ENCODE peak calls at places on chromosome X, in six cellular contexts. One of them, this sample, is unnamed.

GRCh38 chrX:56764153-56764974 is 35.3 kb downstream of the NBDY start:
- DNase-seq in left lung: peak; percentile 72
- DNase-seq in AG09309: peak; percentile 71
- DNase-seq in ovary: peak; percentile 80
- DNase-seq in heart left ventricle: peak; percentile 72
- DNase-seq in mammary epithelial cell: peak; percentile 79
- DNase-seq in this sample: peak; percentile 68

GRCh38 chrX:46912098-46912672 is at the start of gene JADE3:
- DNase-seq in left lung: peak; percentile 77
- DNase-seq in AG09309: no peak
- DNase-seq in ovary: peak; percentile 76
- DNase-seq in heart left ventricle: peak; percentile 84
- DNase-seq in mammary epithelial cell: peak; percentile 67
- DNase-seq in this sample: peak; percentile 82

GRCh38 chrX:134764202-134764785 is 106.0 kb upstream of the PLAC1 start:
- DNase-seq in left lung: no peak
- DNase-seq in AG09309: no peak
- DNase-seq in ovary: no peak
- DNase-seq in heart left ventricle: no peak
- DNase-seq in mammary epithelial cell: peak; percentile 30
- DNase-seq in this sample: no peak

GRCh38 chrX:23901805-23902204 is 5.9 kb downstream of the APOO start:
- DNase-seq in left lung: no peak
- DNase-seq in AG09309: no peak
- DNase-seq in ovary: peak; percentile 34
- DNase-seq in heart left ventricle: no peak
- DNase-seq in mammary epithelial cell: peak; percentile 72
- DNase-seq in this sample: no peak

GRCh38 chrX:29196501-29196900 is 609.3 kb downstream of the IL1RAPL1 start:
- DNase-seq in left lung: no peak
- DNase-seq in AG09309: no peak
- DNase-seq in ovary: no peak
- DNase-seq in heart left ventricle: no peak
- DNase-seq in mammary epithelial cell: no peak
- DNase-seq in this sample: no peak

GRCh38 chrX:109274806-109275205 is 207.1 kb downstream of the GUCY2F start:
- DNase-seq in left lung: no peak
- DNase-seq in AG09309: no peak
- DNase-seq in ovary: no peak
- DNase-seq in heart left ventricle: no peak
- DNase-seq in mammary epithelial cell: no peak
- DNase-seq in this sample: no peak

GRCh38 chrX:13029341-13029740 is 15.1 kb downstream of the FAM9C start:
- DNase-seq in left lung: peak; percentile 47
- DNase-seq in AG09309: no peak
- DNase-seq in ovary: peak; percentile 58
- DNase-seq in heart left ventricle: peak; percentile 70
- DNase-seq in mammary epithelial cell: no peak
- DNase-seq in this sample: peak; percentile 73

GRCh38 chrX:139842326-139843175 is 90.3 kb downstream of the ATP11C start:
- DNase-seq in left lung: no peak
- DNase-seq in AG09309: no peak
- DNase-seq in ovary: no peak
- DNase-seq in heart left ventricle: no peak
- DNase-seq in mammary epithelial cell: no peak
- DNase-seq in this sample: no peak

GRCh38 chrX:14032383-14032782 is 2.7 kb upstream of the GEMIN8 start:
- DNase-seq in left lung: no peak
- DNase-seq in AG09309: no peak
- DNase-seq in ovary: peak; percentile 36
- DNase-seq in heart left ventricle: no peak
- DNase-seq in mammary epithelial cell: peak; percentile 39
- DNase-seq in this sample: no peak

GRCh38 chrX:2464677-2465166 is 36.1 kb downstream of the DHRSX start:
- DNase-seq in left lung: no peak
- DNase-seq in AG09309: no peak
- DNase-seq in ovary: no peak
- DNase-seq in heart left ventricle: no peak
- DNase-seq in mammary epithelial cell: no peak
- DNase-seq in this sample: no peak

GRCh38 chrX:51641421-51642021 is 22.8 kb upstream of the CENPVL3 start:
- DNase-seq in left lung: no peak
- DNase-seq in AG09309: peak; percentile 3
- DNase-seq in ovary: no peak
- DNase-seq in heart left ventricle: no peak
- DNase-seq in mammary epithelial cell: peak; percentile 19
- DNase-seq in this sample: no peak

GRCh38 chrX:103153661-103154060 is 60.7 kb upstream of the NXF3 start:
- DNase-seq in left lung: no peak
- DNase-seq in AG09309: no peak
- DNase-seq in ovary: no peak
- DNase-seq in heart left ventricle: no peak
- DNase-seq in mammary epithelial cell: peak; percentile 58
- DNase-seq in this sample: no peak

GRCh38 chrX:145190801-145191389 is 56.4 kb upstream of the SPANXN1 start:
- DNase-seq in left lung: no peak
- DNase-seq in AG09309: no peak
- DNase-seq in ovary: no peak
- DNase-seq in heart left ventricle: no peak
- DNase-seq in mammary epithelial cell: peak; percentile 12
- DNase-seq in this sample: no peak

GRCh38 chrX:42531431-42531830 is 246.5 kb downstream of the PPP1R2C start:
- DNase-seq in left lung: no peak
- DNase-seq in AG09309: no peak
- DNase-seq in ovary: no peak
- DNase-seq in heart left ventricle: no peak
- DNase-seq in mammary epithelial cell: no peak
- DNase-seq in this sample: no peak

GRCh38 chrX:95539041-95539440 is 1145.6 kb upstream of the DIAPH2 start:
- DNase-seq in left lung: no peak
- DNase-seq in AG09309: no peak
- DNase-seq in ovary: no peak
- DNase-seq in heart left ventricle: no peak
- DNase-seq in mammary epithelial cell: no peak
- DNase-seq in this sample: no peak

GRCh38 chrX:136200466-136200865 is 50.7 kb downstream of the MAP7D3 start:
- DNase-seq in left lung: no peak
- DNase-seq in AG09309: no peak
- DNase-seq in ovary: no peak
- DNase-seq in heart left ventricle: no peak
- DNase-seq in mammary epithelial cell: peak; percentile 11
- DNase-seq in this sample: no peak

GRCh38 chrX:12367254-12367653 is 229.0 kb downstream of the FRMPD4 start:
- DNase-seq in left lung: no peak
- DNase-seq in AG09309: no peak
- DNase-seq in ovary: no peak
- DNase-seq in heart left ventricle: no peak
- DNase-seq in mammary epithelial cell: no peak
- DNase-seq in this sample: no peak

GRCh38 chrX:106802063-106802387 is 448 bp upstream of the TBC1D8B start:
- DNase-seq in left lung: no peak
- DNase-seq in AG09309: no peak
- DNase-seq in ovary: no peak
- DNase-seq in heart left ventricle: no peak
- DNase-seq in mammary epithelial cell: no peak
- DNase-seq in this sample: no peak

GRCh38 chrX:20455001-20455400 is 188.3 kb upstream of the RPS6KA3 start:
- DNase-seq in left lung: no peak
- DNase-seq in AG09309: no peak
- DNase-seq in ovary: no peak
- DNase-seq in heart left ventricle: no peak
- DNase-seq in mammary epithelial cell: no peak
- DNase-seq in this sample: no peak

GRCh38 chrX:120604359-120604782 is 470 bp downstream of the MCTS1 start:
- DNase-seq in left lung: no peak
- DNase-seq in AG09309: peak; percentile 17
- DNase-seq in ovary: no peak
- DNase-seq in heart left ventricle: peak; percentile 41
- DNase-seq in mammary epithelial cell: peak; percentile 25
- DNase-seq in this sample: no peak

GRCh38 chrX:135985123-135985973 is at the start of gene SLC9A6:
- DNase-seq in left lung: peak; percentile 76
- DNase-seq in AG09309: no peak
- DNase-seq in ovary: peak; percentile 71
- DNase-seq in heart left ventricle: peak; percentile 78
- DNase-seq in mammary epithelial cell: peak; percentile 50
- DNase-seq in this sample: peak; percentile 76

GRCh38 chrX:146456058-146456457 is 353.5 kb upstream of the CXorf51B start:
- DNase-seq in left lung: no peak
- DNase-seq in AG09309: no peak
- DNase-seq in ovary: no peak
- DNase-seq in heart left ventricle: no peak
- DNase-seq in mammary epithelial cell: no peak
- DNase-seq in this sample: no peak

GRCh38 chrX:96685205-96686099 is 810 bp downstream of the DIAPH2 start:
- DNase-seq in left lung: peak; percentile 47
- DNase-seq in AG09309: no peak
- DNase-seq in ovary: peak; percentile 41
- DNase-seq in heart left ventricle: peak; percentile 35
- DNase-seq in mammary epithelial cell: peak; percentile 48
- DNase-seq in this sample: peak; percentile 68

GRCh38 chrX:110204986-110205385 is 112.9 kb downstream of the AMMECR1 start:
- DNase-seq in left lung: no peak
- DNase-seq in AG09309: peak; percentile 62
- DNase-seq in ovary: no peak
- DNase-seq in heart left ventricle: no peak
- DNase-seq in mammary epithelial cell: peak; percentile 79
- DNase-seq in this sample: no peak

GRCh38 chrX:151397741-151398070 is 700 bp downstream of the VMA21 start:
- DNase-seq in left lung: no peak
- DNase-seq in AG09309: no peak
- DNase-seq in ovary: no peak
- DNase-seq in heart left ventricle: no peak
- DNase-seq in mammary epithelial cell: no peak
- DNase-seq in this sample: no peak

GRCh38 chrX:10579018-10579752 is 41.2 kb downstream of the MID1 start:
- DNase-seq in left lung: no peak
- DNase-seq in AG09309: no peak
- DNase-seq in ovary: no peak
- DNase-seq in heart left ventricle: no peak
- DNase-seq in mammary epithelial cell: peak; percentile 69
- DNase-seq in this sample: no peak

GRCh38 chrX:133444952-133445831 is 29.9 kb upstream of the GPC4 start:
- DNase-seq in left lung: no peak
- DNase-seq in AG09309: no peak
- DNase-seq in ovary: no peak
- DNase-seq in heart left ventricle: no peak
- DNase-seq in mammary epithelial cell: peak; percentile 52
- DNase-seq in this sample: no peak

GRCh38 chrX:17792842-17793241 is 55.5 kb downstream of the SCML1 start:
- DNase-seq in left lung: no peak
- DNase-seq in AG09309: no peak
- DNase-seq in ovary: no peak
- DNase-seq in heart left ventricle: no peak
- DNase-seq in mammary epithelial cell: no peak
- DNase-seq in this sample: no peak

GRCh38 chrX:75603833-75604232 is 81.0 kb upstream of the ZDHHC15 start:
- DNase-seq in left lung: no peak
- DNase-seq in AG09309: no peak
- DNase-seq in ovary: no peak
- DNase-seq in heart left ventricle: no peak
- DNase-seq in mammary epithelial cell: peak; percentile 11
- DNase-seq in this sample: no peak

GRCh38 chrX:68343551-68343950 is 89.7 kb downstream of the OPHN1 start:
- DNase-seq in left lung: no peak
- DNase-seq in AG09309: no peak
- DNase-seq in ovary: no peak
- DNase-seq in heart left ventricle: no peak
- DNase-seq in mammary epithelial cell: no peak
- DNase-seq in this sample: no peak

GRCh38 chrX:148580016-148580415 is 79.6 kb downstream of the AFF2 start:
- DNase-seq in left lung: no peak
- DNase-seq in AG09309: no peak
- DNase-seq in ovary: no peak
- DNase-seq in heart left ventricle: no peak
- DNase-seq in mammary epithelial cell: no peak
- DNase-seq in this sample: no peak

DNA sequence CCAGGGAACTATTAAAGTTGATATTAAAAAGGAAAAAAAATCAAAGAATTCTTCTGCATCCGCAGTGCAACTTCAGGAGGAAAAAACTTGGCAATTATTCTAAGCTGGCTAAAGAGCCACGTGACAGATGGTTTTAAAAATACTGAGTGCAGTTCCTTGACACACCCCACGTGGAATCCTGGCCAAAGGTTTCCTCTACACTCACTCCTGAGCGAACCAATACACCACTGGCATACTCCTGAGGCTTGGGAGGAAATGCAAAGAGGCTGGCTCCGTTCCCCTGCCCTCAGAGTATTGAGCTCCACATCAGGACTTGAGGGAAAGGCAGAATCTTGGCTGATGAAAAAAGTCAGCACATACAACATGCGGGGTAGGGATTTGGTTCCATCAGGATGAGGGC is 133.8 kb upstream of the ATP6AP2 start:
- DNase-seq in left lung: no peak
- DNase-seq in AG09309: no peak
- DNase-seq in ovary: peak; percentile 28
- DNase-seq in heart left ventricle: no peak
- DNase-seq in mammary epithelial cell: no peak
- DNase-seq in this sample: no peak
- H3K4me3 ChIP-seq in left lung: no peak overlapping the region
- H3K4me3 ChIP-seq in AG09309: no peak overlapping the region
- H3K4me3 ChIP-seq in ovary: no peak overlapping the region
- H3K4me3 ChIP-seq in heart left ventricle: no peak overlapping the region
- H3K4me3 ChIP-seq in mammary epithelial cell: no peak overlapping the region
- H3K4me3 ChIP-seq in this sample: no peak overlapping the region

GRCh38 chrX:18885317-18886004 is 98.5 kb downstream of the PHKA2 start:
- DNase-seq in left lung: no peak
- DNase-seq in AG09309: no peak
- DNase-seq in ovary: peak; percentile 24
- DNase-seq in heart left ventricle: no peak
- DNase-seq in mammary epithelial cell: no peak
- DNase-seq in this sample: no peak
- H3K4me3 ChIP-seq in left lung: peak overlapping the region; percentile 3
- H3K4me3 ChIP-seq in AG09309: no peak overlapping the region
- H3K4me3 ChIP-seq in ovary: peak overlapping the region; percentile 34
- H3K4me3 ChIP-seq in heart left ventricle: peak overlapping the region; percentile 36
- H3K4me3 ChIP-seq in mammary epithelial cell: no peak overlapping the region
- H3K4me3 ChIP-seq in this sample: no peak overlapping the region

GRCh38 chrX:48575642-48576041 is 1.4 kb downstream of the RBM3 start:
- DNase-seq in left lung: no peak
- DNase-seq in AG09309: no peak
- DNase-seq in ovary: no peak
- DNase-seq in heart left ventricle: no peak
- DNase-seq in mammary epithelial cell: no peak
- DNase-seq in this sample: no peak
- H3K4me3 ChIP-seq in left lung: peak overlapping the region; percentile 62
- H3K4me3 ChIP-seq in AG09309: peak overlapping the region; percentile 76
- H3K4me3 ChIP-seq in ovary: peak overlapping the region; percentile 75
- H3K4me3 ChIP-seq in heart left ventricle: peak overlapping the region; percentile 67
- H3K4me3 ChIP-seq in mammary epithelial cell: peak overlapping the region; percentile 86
- H3K4me3 ChIP-seq in this sample: peak overlapping the region; percentile 65

DNA sequence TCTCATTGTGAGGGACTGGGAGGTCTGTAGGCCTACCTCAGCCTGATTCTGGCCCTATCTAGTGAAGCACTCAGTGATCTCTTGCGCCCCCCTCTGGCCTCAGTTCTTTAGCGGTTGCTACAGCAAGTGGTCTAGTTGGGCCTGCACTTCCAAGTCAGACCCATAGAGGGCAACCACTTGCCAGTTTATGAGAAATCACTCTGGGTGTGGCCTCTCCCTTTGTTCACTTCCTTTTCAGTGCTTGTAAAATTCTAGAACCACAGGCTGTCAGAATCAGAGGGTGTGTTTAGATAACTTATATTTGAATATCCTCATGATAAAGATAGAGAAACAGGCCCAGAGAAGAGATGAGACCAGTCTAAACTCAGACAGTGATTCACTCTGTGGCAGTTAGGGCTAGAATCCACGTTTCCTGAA is 60.9 kb upstream of the LAS1L start:
- DNase-seq in left lung: peak; percentile 95
- DNase-seq in AG09309: peak; percentile 90
- DNase-seq in ovary: peak; percentile 92
- DNase-seq in heart left ventricle: peak; percentile 94
- DNase-seq in mammary epithelial cell: peak; percentile 81
- DNase-seq in this sample: peak; percentile 95
- H3K4me3 ChIP-seq in left lung: no peak overlapping the region
- H3K4me3 ChIP-seq in AG09309: no peak overlapping the region
- H3K4me3 ChIP-seq in ovary: no peak overlapping the region
- H3K4me3 ChIP-seq in heart left ventricle: no peak overlapping the region
- H3K4me3 ChIP-seq in mammary epithelial cell: no peak overlapping the region
- H3K4me3 ChIP-seq in this sample: no peak overlapping the region